ENCODE peak calls at places on chromosomes 12 and 14, in eight cellular contexts. L is cardiac muscle cell, M is gastrocnemius medialis, Q is cardiac fibroblast, N is left lung, S is fibroblast of pulmonary artery, P is epithelial cell of esophagus, U is pancreas. D is an unnamed sample.
A peak's percentile ranks its signal among the peaks of the same experiment; 100 is the strongest.

GRCh38 chr12:6380141-6381121 is 3.5 kb upstream of the LTBR start:
- DNase-seq in L (no peak), M (no peak), Q (peak; percentile 66), N (no peak), S (peak; percentile 55), P (no peak), U (no peak), D (no peak)

GRCh38 chr12:124716208-124717141 is 147.2 kb downstream of the SCARB1 start:
- DNase-seq in L (no peak), M (no peak), Q (no peak), N (peak; percentile 87), S (no peak), P (no peak), U (no peak), D (no peak)

GRCh38 chr12:6699989-6700645 is 498 bp downstream of the PIANP start:
- DNase-seq in L (peak; percentile 49), M (no peak), Q (no peak), N (no peak), S (no peak), P (no peak), U (no peak), D (no peak)

GRCh38 chr12:27207626-27208413 is 36.3 kb upstream of the STK38L start:
- DNase-seq in L (no peak), M (no peak), Q (no peak), N (no peak), S (no peak), P (peak; percentile 64), U (peak; percentile 46), D (no peak)

GRCh38 chr14:53646925-53647324 is 309.7 kb downstream of the BMP4 start:
- DNase-seq in L (no peak), M (no peak), Q (no peak), N (no peak), S (no peak), P (no peak), U (no peak), D (no peak)

GRCh38 chr12:130560321-130560720 is 155.8 kb downstream of the RIMBP2 start:
- DNase-seq in L (no peak), M (no peak), Q (no peak), N (no peak), S (no peak), P (no peak), U (no peak), D (no peak)

GRCh38 chr14:99174920-99175319 is 97.1 kb downstream of the BCL11B start:
- DNase-seq in L (no peak), M (no peak), Q (no peak), N (peak; percentile 12), S (no peak), P (no peak), U (no peak), D (no peak)

GRCh38 chr14:102811254-102811963 is 34.2 kb downstream of the TRAF3 start:
- DNase-seq in L (no peak), M (no peak), Q (no peak), N (no peak), S (no peak), P (no peak), U (no peak), D (no peak)

GRCh38 chr12:59329457-59329856 is 266.4 kb upstream of the SLC16A7 start:
- DNase-seq in L (no peak), M (no peak), Q (no peak), N (no peak), S (no peak), P (no peak), U (no peak), D (no peak)

GRCh38 chr12:92338671-92339070 is 193.0 kb upstream of the BTG1 start:
- DNase-seq in L (no peak), M (no peak), Q (peak; percentile 54), N (no peak), S (peak; percentile 6), P (no peak), U (no peak), D (no peak)

GRCh38 chr14:32559595-32559994 is 230.5 kb downstream of the AKAP6 start:
- DNase-seq in L (no peak), M (no peak), Q (peak; percentile 62), N (no peak), S (peak; percentile 46), P (peak; percentile 7), U (no peak), D (no peak)

GRCh38 chr12:109467978-109468676 is 9.0 kb downstream of the KCTD10 start:
- DNase-seq in L (no peak), M (no peak), Q (no peak), N (no peak), S (no peak), P (no peak), U (no peak), D (no peak)

GRCh38 chr12:115433014-115433634 is 749.1 kb upstream of the TBX3 start:
- DNase-seq in L (no peak), M (no peak), Q (no peak), N (no peak), S (no peak), P (peak; percentile 14), U (no peak), D (no peak)

GRCh38 chr12:109863961-109864712 is 16.2 kb downstream of the GLTP start:
- DNase-seq in L (no peak), M (no peak), Q (peak; percentile 50), N (peak; percentile 58), S (peak; percentile 66), P (peak; percentile 68), U (peak; percentile 88), D (no peak)

GRCh38 chr14:84390010-84390409 is 1139.9 kb upstream of the FLRT2 start:
- DNase-seq in L (no peak), M (no peak), Q (no peak), N (no peak), S (no peak), P (no peak), U (no peak), D (no peak)

GRCh38 chr12:47988073-47989022 is 15.9 kb downstream of the COL2A1 start:
- DNase-seq in L (no peak), M (no peak), Q (no peak), N (no peak), S (no peak), P (no peak), U (no peak), D (no peak)
- TF ChIP-seq CTCF in L (no peak), M (no peak), Q (no peak), N (no peak), S (no peak), P (no peak), U (no peak), D (no peak)

GRCh38 chr12:3314306-3314663 is 176.7 kb upstream of the PRMT8 start:
- DNase-seq in L (no peak), M (no peak), Q (no peak), N (no peak), S (no peak), P (no peak), U (no peak), D (no peak)
- TF ChIP-seq CTCF in L (no peak), M (no peak), Q (no peak), N (no peak), S (peak; percentile 5), P (no peak), U (no peak), D (no peak)

GRCh38 chr12:51913071-51914033 is 6.0 kb downstream of the ACVRL1 start:
- DNase-seq in L (no peak), M (no peak), Q (no peak), N (no peak), S (no peak), P (no peak), U (no peak), D (no peak)
- TF ChIP-seq CTCF in L (peak; percentile 9), M (no peak), Q (no peak), N (no peak), S (peak; percentile 5), P (no peak), U (no peak), D (no peak)

GRCh38 chr12:76554411-76555225 is 5.0 kb downstream of the OSBPL8 start:
- DNase-seq in L (peak; percentile 40), M (no peak), Q (no peak), N (no peak), S (no peak), P (no peak), U (no peak), D (no peak)

GRCh38 chr12:76552343-76552938 is 7.1 kb downstream of the OSBPL8 start:
- DNase-seq in L (peak; percentile 14), M (no peak), Q (peak; percentile 50), N (no peak), S (peak; percentile 31), P (no peak), U (no peak), D (no peak)

GRCh38 chr12:76556373-76556772 is 3.2 kb downstream of the OSBPL8 start:
- DNase-seq in L (no peak), M (no peak), Q (no peak), N (no peak), S (no peak), P (peak; percentile 16), U (no peak), D (no peak)

GRCh38 chr12:76555797-76556196 is 3.8 kb downstream of the OSBPL8 start:
- DNase-seq in L (no peak), M (no peak), Q (no peak), N (no peak), S (no peak), P (no peak), U (no peak), D (no peak)

GRCh38 chr12:76555226-76555767 is 4.3 kb downstream of the OSBPL8 start:
- DNase-seq in L (no peak), M (no peak), Q (no peak), N (no peak), S (no peak), P (no peak), U (no peak), D (no peak)
- TF ChIP-seq CTCF in L (peak; percentile 5), M (no peak), Q (peak; percentile 2), N (no peak), S (peak; percentile 13), P (no peak), U (no peak), D (no peak)

D was measured in Calu3.